ENCODE peak calls at places on chromosome 15, in four cellular contexts. L is K562, K is HCT116, D is HepG2. Y is an unnamed sample. For H3K9me3, the result is how much of the 10 kb centered on the place peaks cover.

GRCh38 chr15:40960926-40961325 is 7.7 kb downstream of the CHAC1 start:
- DNase-seq in D (no peak), K (peak), L (no peak), Y (no peak)

GRCh38 chr15:40081691-40082194 is 26.9 kb downstream of the BMF start:
- DNase-seq in D (peak), L (peak), K (no peak), Y (no peak)

GRCh38 chr15:86903642-86904421 is 824.2 kb downstream of the AGBL1 start:
- DNase-seq in L (no peak), D (no peak), K (no peak), Y (no peak)

GRCh38 chr15:70672081-70672480 is 91.3 kb downstream of the UACA start:
- DNase-seq in K (no peak), L (no peak), D (no peak), Y (no peak)

GRCh38 chr15:70243686-70244540 is 146.2 kb upstream of the TLE3 start:
- DNase-seq in K (no peak), D (no peak), L (peak), Y (no peak)

GRCh38 chr15:92636950-92637481 is 18.6 kb downstream of the FAM174B start:
- DNase-seq in L (no peak), K (peak), D (no peak), Y (no peak)

GRCh38 chr15:27086800-27087199 is 115.8 kb downstream of the GABRG3 start:
- DNase-seq in L (no peak), D (no peak), K (no peak), Y (no peak)

GRCh38 chr15:57323806-57324589 is 52.3 kb upstream of the CGNL1 start:
- DNase-seq in L (peak), D (no peak), K (peak), Y (no peak)

GRCh38 chr15:39455502-39455991 is 125.3 kb upstream of the THBS1 start:
- DNase-seq in D (peak), K (no peak), L (peak), Y (no peak)

GRCh38 chr15:78168591-78168990 is 19.4 kb downstream of the IDH3A start:
- DNase-seq in D (no peak), K (no peak), L (no peak), Y (no peak)

DNA sequence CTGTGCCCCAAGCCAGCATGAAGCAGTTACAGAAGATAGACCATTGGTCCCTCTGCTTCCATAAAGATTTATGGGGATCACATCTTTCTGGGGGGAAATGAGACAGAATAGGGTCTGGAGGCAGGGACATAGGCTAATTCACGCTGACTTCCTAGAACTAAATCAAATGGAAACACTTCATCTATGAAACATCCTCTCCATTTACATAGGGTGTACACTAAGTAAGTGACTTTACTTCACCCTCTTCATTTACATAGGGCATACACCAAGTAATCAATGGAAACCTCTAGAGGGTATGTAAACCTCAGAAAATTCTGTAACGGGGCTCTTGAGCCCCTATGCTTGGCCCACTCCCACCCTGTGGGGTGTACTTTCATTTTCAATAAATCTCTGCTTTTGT is 10.1 kb downstream of the LINS1 start:
- DNase-seq in L (no peak), K (no peak), D (no peak), Y (no peak)
- H3K9me3 ChIP-seq in L (under half), K (under half), D (under half), Y (under half)

GRCh38 chr15:99250001-99250400 is 620 bp upstream of the TTC23 start:
- DNase-seq in L (no peak), D (no peak), K (no peak), Y (no peak)

GRCh38 chr15:99250494-99251435 is 516 bp upstream of the LRRC28 start:
- DNase-seq in D (peak), K (peak), L (peak), Y (peak)

GRCh38 chr15:99252326-99252725 is 1.0 kb downstream of the LRRC28 start:
- DNase-seq in D (no peak), K (no peak), L (no peak), Y (no peak)

GRCh38 chr15:99251436-99251821 is at the start of gene LRRC28:
- DNase-seq in K (no peak), D (peak), L (no peak), Y (no peak)

GRCh38 chr15:99253381-99254090 is 2.3 kb downstream of the LRRC28 start:
- DNase-seq in D (no peak), L (no peak), K (no peak), Y (no peak)
- TF ChIP-seq TCF7L2 in D (no peak), L (no peak), K (no peak), Y (no peak)

DNA sequence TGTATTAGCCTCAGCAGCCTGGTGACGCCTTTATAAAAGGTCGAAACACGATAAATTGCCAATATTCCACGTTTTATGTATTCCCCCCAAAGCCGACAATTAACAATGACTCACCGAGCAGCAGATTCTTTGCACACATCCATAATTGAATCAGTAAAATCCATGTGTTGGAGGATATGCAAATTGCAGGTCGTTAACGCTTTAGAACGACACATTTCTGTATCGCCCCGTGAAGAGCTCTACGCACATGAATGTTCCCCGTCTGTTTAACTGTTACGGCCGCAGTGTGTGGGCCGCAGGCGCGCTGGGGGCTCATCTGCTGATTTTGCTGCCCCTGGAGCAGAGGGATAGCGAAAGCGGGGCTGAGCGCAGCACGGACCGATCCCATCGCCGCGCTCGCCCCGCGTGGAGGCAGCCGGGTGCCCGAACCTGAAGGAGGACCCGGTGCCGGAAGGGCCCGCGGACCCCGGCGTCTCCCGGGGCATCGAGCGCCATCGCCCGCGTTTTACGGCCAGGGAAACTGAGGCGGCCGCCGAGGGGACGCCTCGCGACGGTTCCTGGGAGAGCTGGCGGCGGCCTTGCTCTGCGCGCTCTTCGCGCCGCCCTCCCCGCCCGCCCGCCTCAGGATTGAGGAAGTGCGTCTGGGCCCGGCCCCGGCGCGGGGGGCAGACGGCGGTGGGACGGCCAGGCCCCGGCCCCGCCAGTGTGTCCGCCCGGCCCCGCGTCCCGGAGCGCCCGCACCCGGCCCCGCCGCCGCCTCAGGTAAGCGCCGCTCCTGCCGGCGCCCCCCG is at the start of gene LRRK1:
- DNase-seq in D (no peak), L (peak), K (no peak), Y (no peak)
- TF ChIP-seq CTCF in D (no peak), L (no peak), K (no peak), Y (peak)

DNA sequence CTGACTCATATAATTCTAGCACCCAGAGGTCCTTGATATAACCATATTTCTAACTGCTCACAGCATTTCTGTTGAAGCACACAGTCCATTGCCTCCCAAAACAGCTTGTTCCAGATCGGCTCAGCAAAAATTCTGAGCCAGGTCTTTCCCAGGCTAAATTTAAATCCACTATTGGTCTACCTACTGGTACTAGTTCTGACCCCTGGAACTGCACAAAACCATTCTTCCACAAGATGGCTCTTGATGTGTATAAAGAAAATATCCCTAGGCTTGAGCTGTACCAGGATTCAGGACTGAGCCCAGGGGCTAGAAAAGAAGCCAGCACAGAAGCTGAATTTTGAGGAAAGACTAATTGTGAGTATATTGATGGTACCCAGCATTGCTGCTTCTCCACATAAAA is 75.4 kb upstream of the ABHD17C start:
- DNase-seq in D (peak), K (no peak), L (no peak), Y (no peak)
- H3K9me3 ChIP-seq in D (under half), K (under half), L (under half), Y (under half)

Y was measured in Panc1.